ENCODE peak calls at places on chromosomes 1 and 21, in ten cellular contexts. F is trophoblast cell; N is CD4-positive, alpha-beta memory T cell; V is ovary; R is neural progenitor cell; A is cardiac muscle cell; W is left ventricle myocardium inferior; M is CD8-positive, alpha-beta T cell; P is uterus; T is stomach. K is an unnamed sample.

GRCh38 chr1:78958711-78959110 is 47.8 kb downstream of the ADGRL4 start:
- DNase-seq in F (no peak), N (no peak), V (no peak), R (no peak), A (no peak), W (no peak), M (no peak), P (no peak), T (no peak), K (no peak)

GRCh38 chr1:88649932-88650331 is 34.1 kb upstream of the PKN2 start:
- DNase-seq in F (no peak), N (no peak), V (no peak), R (no peak), A (no peak), W (no peak), M (no peak), P (no peak), T (no peak), K (no peak)

GRCh38 chr1:17488977-17489739 is 49.7 kb upstream of the RCC2 start:
- DNase-seq in F (no peak), N (no peak), V (no peak), R (no peak), A (no peak), W (no peak), M (no peak), P (peak; percentile 61), T (no peak), K (no peak)

GRCh38 chr1:225146478-225146877 is 217.0 kb downstream of the DNAH14 start:
- DNase-seq in F (no peak), N (no peak), V (no peak), R (peak; percentile 8), A (no peak), W (no peak), M (no peak), P (no peak), T (no peak), K (no peak)

GRCh38 chr1:54407957-54408700 is 1.9 kb upstream of the SSBP3 start:
- DNase-seq in F (peak; percentile 71), N (no peak), V (peak; percentile 59), R (peak; percentile 60), A (no peak), W (no peak), M (no peak), P (peak; percentile 37), T (no peak), K (no peak)

GRCh38 chr1:5713101-5713820 is 279.0 kb downstream of the NPHP4 start:
- DNase-seq in F (no peak), N (no peak), V (no peak), R (no peak), A (no peak), W (no peak), M (no peak), P (no peak), T (peak; percentile 10), K (no peak)

GRCh38 chr1:113415256-113416189 is 25.2 kb downstream of the MAGI3 start:
- DNase-seq in F (no peak), N (no peak), V (no peak), R (no peak), A (no peak), W (no peak), M (no peak), P (no peak), T (no peak), K (no peak)

GRCh38 chr1:43511394-43511793 is 19.3 kb upstream of the PTPRF start:
- DNase-seq in F (no peak), N (no peak), V (no peak), R (no peak), A (no peak), W (no peak), M (no peak), P (no peak), T (no peak), K (no peak)

GRCh38 chr1:66437136-66437401 is 96.9 kb upstream of the SGIP1 start:
- DNase-seq in F (no peak), N (no peak), V (no peak), R (no peak), A (no peak), W (no peak), M (no peak), P (no peak), T (no peak), K (no peak)

GRCh38 chr1:3727042-3727824 is 25.0 kb upstream of the CCDC27 start:
- DNase-seq in F (no peak), N (no peak), V (no peak), R (peak; percentile 68), A (peak; percentile 69), W (no peak), M (no peak), P (no peak), T (peak; percentile 30), K (no peak)

GRCh38 chr1:225454733-225455132 is 26.9 kb upstream of the LBR start:
- DNase-seq in F (peak; percentile 87), N (no peak), V (no peak), R (no peak), A (no peak), W (no peak), M (peak; percentile 41), P (no peak), T (peak; percentile 45), K (peak; percentile 46)

GRCh38 chr21:45873866-45874265 is 107.7 kb upstream of the COL6A1 start:
- DNase-seq in F (no peak), N (no peak), V (peak; percentile 25), R (no peak), A (no peak), W (no peak), M (no peak), P (no peak), T (no peak), K (no peak)

GRCh38 chr21:45080232-45080631 is 5.9 kb downstream of the ADARB1 start:
- DNase-seq in F (no peak), N (no peak), V (no peak), R (no peak), A (no peak), W (no peak), M (no peak), P (no peak), T (no peak), K (no peak)

GRCh38 chr1:155117610-155118009 is 10.1 kb upstream of the EFNA1 start:
- DNase-seq in F (peak; percentile 82), N (no peak), V (no peak), R (no peak), A (no peak), W (no peak), M (no peak), P (no peak), T (no peak), K (no peak)

GRCh38 chr1:23478896-23479790 is 4.8 kb downstream of the ASAP3 start:
- DNase-seq in F (peak; percentile 91), N (no peak), V (peak; percentile 74), R (no peak), A (peak; percentile 88), W (peak; percentile 87), M (no peak), P (peak; percentile 78), T (peak; percentile 86), K (no peak)

GRCh38 chr1:18794561-18794960 is 64.9 kb downstream of the TAS1R2 start:
- DNase-seq in F (no peak), N (no peak), V (no peak), R (peak; percentile 64), A (peak; percentile 55), W (no peak), M (no peak), P (no peak), T (no peak), K (no peak)

DNA sequence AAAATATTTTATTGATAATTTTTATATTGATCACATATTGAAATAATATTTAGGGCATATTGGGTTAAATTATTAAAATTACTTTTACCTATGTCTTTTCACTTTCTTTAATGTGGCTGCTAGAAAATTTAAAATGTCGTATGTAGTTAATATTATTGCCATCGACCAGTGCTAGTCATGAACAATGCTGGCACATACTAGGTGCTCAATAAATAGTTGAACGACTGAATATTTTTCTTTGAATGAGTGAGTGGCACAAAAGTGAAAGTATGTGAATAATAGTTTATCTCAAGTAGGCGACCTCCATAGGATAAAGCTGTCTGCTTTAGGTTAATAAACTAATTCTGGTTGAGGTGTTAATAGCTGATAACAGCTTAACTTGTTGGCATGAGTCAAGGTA is 150.8 kb upstream of the FGGY start:
- DNase-seq in F (no peak), N (no peak), V (no peak), R (no peak), A (no peak), W (no peak), M (no peak), P (no peak), T (no peak), K (no peak)
- H3K4me1 ChIP-seq in F (peaks cover 16% of the 10 kb centered on the region), N (peaks cover 14% of the 10 kb centered on the region), V (no peaks in the 10 kb centered on the region), R (peaks cover 9% of the 10 kb centered on the region), A (peaks cover 15% of the 10 kb centered on the region), W (peaks cover 68% of the 10 kb centered on the region), M (peaks cover 5% of the 10 kb centered on the region), P (no peaks in the 10 kb centered on the region), T (peaks cover 30% of the 10 kb centered on the region), K (peaks cover 12% of the 10 kb centered on the region)

GRCh38 chr21:34545079-34545884 is 33.3 kb upstream of the KCNE1 start:
- DNase-seq in F (peak; percentile 77), N (no peak), V (no peak), R (peak; percentile 53), A (peak; percentile 49), W (no peak), M (no peak), P (no peak), T (no peak), K (no peak)
- H3K4me3 ChIP-seq in F (no peak overlapping the region), N (no peak overlapping the region), V (no peak overlapping the region), R (no peak overlapping the region), A (no peak overlapping the region), W (peak overlapping the region; percentile 4), M (no peak overlapping the region), P (no peak overlapping the region), T (no peak overlapping the region), K (no peak overlapping the region)

DNA sequence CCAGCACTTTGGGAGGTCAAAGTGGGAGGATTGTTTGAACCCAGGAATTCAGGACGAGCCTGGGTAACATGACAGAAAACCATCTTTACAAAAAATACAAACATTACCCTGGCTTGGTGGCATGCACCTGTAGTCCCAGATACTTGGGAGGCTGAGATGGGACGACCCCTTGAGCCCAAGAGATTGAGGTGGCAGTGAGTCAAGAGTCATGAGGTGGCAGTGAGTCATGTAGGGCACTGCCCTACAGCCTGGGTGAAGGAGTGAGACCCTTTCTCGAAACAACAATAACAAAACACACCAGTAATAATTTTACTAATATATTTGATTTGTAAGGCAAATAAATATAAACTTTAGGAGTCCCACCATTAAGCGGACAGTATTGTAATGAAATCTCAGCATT is 1906.2 kb downstream of the NCAM2 start:
- DNase-seq in F (no peak), N (no peak), V (no peak), R (no peak), A (no peak), W (no peak), M (no peak), P (no peak), T (no peak), K (no peak)
- H3K27me3 ChIP-seq in F (no peaks in the 10 kb centered on the region), N (no peaks in the 10 kb centered on the region), V (no peaks in the 10 kb centered on the region), R (no peaks in the 10 kb centered on the region), A (no peaks in the 10 kb centered on the region), W (no peaks in the 10 kb centered on the region), M (no peaks in the 10 kb centered on the region), P (no peaks in the 10 kb centered on the region), T (no peaks in the 10 kb centered on the region), K (no peaks in the 10 kb centered on the region)

DNA sequence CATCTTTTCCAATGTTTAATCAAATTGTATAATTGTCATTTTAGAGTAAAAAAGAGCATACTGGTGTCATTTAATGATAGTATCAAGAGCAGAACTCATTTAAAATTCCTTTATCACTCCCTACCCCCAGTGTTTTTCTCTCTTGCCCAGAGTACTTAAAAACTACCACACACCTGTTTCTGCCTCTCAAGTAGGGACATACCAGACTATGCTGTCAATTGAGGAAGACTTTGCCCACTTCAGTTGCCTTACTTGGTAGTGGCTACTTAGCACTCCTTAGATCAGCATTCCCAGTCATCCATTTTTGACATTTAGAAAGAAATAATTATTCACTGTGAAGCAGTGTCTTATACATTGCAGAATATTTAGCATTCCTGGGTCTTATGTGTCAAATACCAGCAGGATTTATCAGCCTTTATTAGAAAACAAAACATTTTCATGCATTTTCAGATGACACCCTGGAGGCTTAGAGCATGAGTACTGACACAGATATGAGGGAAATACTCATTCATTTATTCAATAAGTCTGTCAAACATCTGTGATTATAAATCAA is 127.5 kb upstream of the RGS1 start:
- DNase-seq in F (no peak), N (no peak), V (no peak), R (no peak), A (no peak), W (no peak), M (no peak), P (no peak), T (no peak), K (no peak)
- H3K4me1 ChIP-seq in F (no peaks in the 10 kb centered on the region), N (no peaks in the 10 kb centered on the region), V (no peaks in the 10 kb centered on the region), R (no peaks in the 10 kb centered on the region), A (no peaks in the 10 kb centered on the region), W (no peaks in the 10 kb centered on the region), M (no peaks in the 10 kb centered on the region), P (no peaks in the 10 kb centered on the region), T (no peaks in the 10 kb centered on the region), K (no peaks in the 10 kb centered on the region)

K was measured in CD4-positive, CD25-positive, alpha-beta regulatory T cell.